ENCODE peak calls at places on chromosomes 7 and 10, in five cellular contexts. One of them, this sample, is unnamed.

GRCh38 chr10:47020491-47020890 is 109.3 kb downstream of the PTPN20 start:
- DNase-seq in WTC11: no peak
- DNase-seq in HCT116: no peak
- DNase-seq in K562: no peak
- DNase-seq in HepG2: no peak
- DNase-seq in this sample: no peak

GRCh38 chr7:32564542-32564941 is 69.3 kb downstream of the AVL9 start:
- DNase-seq in WTC11: no peak
- DNase-seq in HCT116: no peak
- DNase-seq in K562: no peak
- DNase-seq in HepG2: no peak
- DNase-seq in this sample: no peak

GRCh38 chr10:113226404-113226803 is 276.4 kb downstream of the TCF7L2 start:
- DNase-seq in WTC11: no peak
- DNase-seq in HCT116: no peak
- DNase-seq in K562: no peak
- DNase-seq in HepG2: no peak
- DNase-seq in this sample: no peak

GRCh38 chr7:51236470-51237127 is 80.0 kb downstream of the COBL start:
- DNase-seq in WTC11: no peak
- DNase-seq in HCT116: no peak
- DNase-seq in K562: no peak
- DNase-seq in HepG2: no peak
- DNase-seq in this sample: no peak

GRCh38 chr10:103619424-103620356 is 126.2 kb downstream of the NEURL1 start:
- DNase-seq in WTC11: no peak
- DNase-seq in HCT116: no peak
- DNase-seq in K562: peak
- DNase-seq in HepG2: no peak
- DNase-seq in this sample: no peak

GRCh38 chr7:133491319-133491718 is 238.4 kb downstream of the EXOC4 start:
- DNase-seq in WTC11: no peak
- DNase-seq in HCT116: no peak
- DNase-seq in K562: no peak
- DNase-seq in HepG2: no peak
- DNase-seq in this sample: no peak

GRCh38 chr7:66146701-66147100 is 32.1 kb downstream of the CRCP start:
- DNase-seq in WTC11: no peak
- DNase-seq in HCT116: no peak
- DNase-seq in K562: no peak
- DNase-seq in HepG2: no peak
- DNase-seq in this sample: no peak

GRCh38 chr7:46282155-46282554 is 361.1 kb upstream of the IGFBP3 start:
- DNase-seq in WTC11: peak
- DNase-seq in HCT116: no peak
- DNase-seq in K562: no peak
- DNase-seq in HepG2: no peak
- DNase-seq in this sample: no peak

GRCh38 chr10:17430647-17431355 is 23.6 kb downstream of the ST8SIA6 start:
- DNase-seq in WTC11: peak
- DNase-seq in HCT116: peak
- DNase-seq in K562: peak
- DNase-seq in HepG2: peak
- DNase-seq in this sample: peak

GRCh38 chr7:116363637-116364432 is 135.7 kb upstream of the CAV2 start:
- DNase-seq in WTC11: no peak
- DNase-seq in HCT116: no peak
- DNase-seq in K562: no peak
- DNase-seq in HepG2: no peak
- DNase-seq in this sample: no peak

GRCh38 chr10:122140941-122141623 is 130.0 kb upstream of the BTBD16 start:
- DNase-seq in WTC11: no peak
- DNase-seq in HCT116: peak
- DNase-seq in K562: no peak
- DNase-seq in HepG2: peak
- DNase-seq in this sample: no peak

GRCh38 chr10:72066318-72067284 is 21.8 kb downstream of the SPOCK2 start:
- DNase-seq in WTC11: no peak
- DNase-seq in HCT116: no peak
- DNase-seq in K562: no peak
- DNase-seq in HepG2: no peak
- DNase-seq in this sample: no peak

GRCh38 chr7:141410353-141410752 is 140.9 kb upstream of the AGK start:
- DNase-seq in WTC11: no peak
- DNase-seq in HCT116: no peak
- DNase-seq in K562: no peak
- DNase-seq in HepG2: no peak
- DNase-seq in this sample: no peak

GRCh38 chr10:12530017-12530416 is 180.7 kb downstream of the CAMK1D start:
- DNase-seq in WTC11: no peak
- DNase-seq in HCT116: no peak
- DNase-seq in K562: no peak
- DNase-seq in HepG2: no peak
- DNase-seq in this sample: no peak

GRCh38 chr7:39589323-39590111 is 23.3 kb downstream of the YAE1 start:
- DNase-seq in WTC11: peak
- DNase-seq in HCT116: peak
- DNase-seq in K562: peak
- DNase-seq in HepG2: no peak
- DNase-seq in this sample: peak

GRCh38 chr10:108434818-108435217 is 1270.3 kb upstream of the SORCS1 start:
- DNase-seq in WTC11: no peak
- DNase-seq in HCT116: no peak
- DNase-seq in K562: no peak
- DNase-seq in HepG2: no peak
- DNase-seq in this sample: no peak

GRCh38 chr7:15720849-15721471 is 34.5 kb upstream of the MEOX2 start:
- DNase-seq in WTC11: peak
- DNase-seq in HCT116: peak
- DNase-seq in K562: peak
- DNase-seq in HepG2: peak
- DNase-seq in this sample: peak

GRCh38 chr7:42549866-42550485 is 313.0 kb upstream of the GLI3 start:
- DNase-seq in WTC11: no peak
- DNase-seq in HCT116: no peak
- DNase-seq in K562: no peak
- DNase-seq in HepG2: no peak
- DNase-seq in this sample: no peak

GRCh38 chr7:83837683-83838082 is 188.7 kb upstream of the SEMA3E start:
- DNase-seq in WTC11: no peak
- DNase-seq in HCT116: no peak
- DNase-seq in K562: no peak
- DNase-seq in HepG2: no peak
- DNase-seq in this sample: no peak

GRCh38 chr7:39741942-39742623 is 118.7 kb downstream of the RALA start:
- DNase-seq in WTC11: peak
- DNase-seq in HCT116: no peak
- DNase-seq in K562: peak
- DNase-seq in HepG2: no peak
- DNase-seq in this sample: peak

GRCh38 chr10:89332718-89333281 is 5.0 kb downstream of the IFIT3 start:
- DNase-seq in WTC11: no peak
- DNase-seq in HCT116: no peak
- DNase-seq in K562: no peak
- DNase-seq in HepG2: no peak
- DNase-seq in this sample: no peak

DNA sequence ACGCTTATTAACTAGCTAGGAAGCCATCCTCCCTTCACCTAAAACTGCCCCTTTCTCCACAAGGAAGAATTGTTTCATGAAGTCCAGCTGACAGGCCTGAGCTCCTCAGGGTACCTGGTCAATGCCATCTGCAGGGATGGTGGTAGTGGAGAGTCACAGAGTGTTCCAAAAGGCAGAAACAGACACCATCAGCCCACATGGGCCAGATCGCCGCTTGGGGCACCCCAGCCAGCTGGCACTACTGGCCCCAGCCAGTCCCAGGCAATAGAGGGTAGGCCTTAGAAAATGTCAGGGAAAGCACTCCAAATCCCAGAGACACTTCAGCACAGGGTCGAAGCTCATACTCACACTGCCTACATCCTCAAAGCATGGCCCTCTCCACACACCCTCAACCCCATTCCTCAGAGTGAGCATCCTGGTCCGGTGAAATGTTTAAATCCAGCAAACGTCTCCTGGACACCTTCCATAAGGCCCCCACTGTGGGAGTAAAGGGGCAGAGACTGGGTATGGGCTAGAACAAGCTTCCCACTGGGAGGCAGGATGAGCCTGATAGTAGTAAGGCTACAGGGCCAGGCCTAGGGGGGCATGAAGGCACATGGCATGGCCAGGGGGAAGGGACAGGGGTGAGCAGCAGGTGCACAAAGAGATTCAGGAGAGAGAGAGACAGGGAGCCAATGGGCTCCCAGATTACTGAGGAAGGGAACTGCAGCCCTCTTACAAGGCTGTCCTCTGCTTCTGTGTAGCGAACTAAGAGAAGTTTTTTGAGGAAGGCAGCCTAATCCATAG is 1.9 kb downstream of the LRRC20 start:
- DNase-seq in WTC11: no peak
- DNase-seq in HCT116: no peak
- DNase-seq in K562: no peak
- DNase-seq in HepG2: no peak
- DNase-seq in this sample: no peak
- TF ChIP-seq SP1 in WTC11: no peak
- TF ChIP-seq SP1 in HCT116: no peak
- TF ChIP-seq SP1 in K562: no peak
- TF ChIP-seq SP1 in HepG2: no peak
- TF ChIP-seq SP1 in this sample: no peak

GRCh38 chr10:78768041-78768569 is 300.7 kb upstream of the ZMIZ1 start:
- DNase-seq in WTC11: no peak
- DNase-seq in HCT116: no peak
- DNase-seq in K562: no peak
- DNase-seq in HepG2: no peak
- DNase-seq in this sample: no peak

GRCh38 chr10:78763651-78764395 is 304.9 kb upstream of the ZMIZ1 start:
- DNase-seq in WTC11: no peak
- DNase-seq in HCT116: no peak
- DNase-seq in K562: no peak
- DNase-seq in HepG2: no peak
- DNase-seq in this sample: no peak

GRCh38 chr10:78764846-78765430 is 303.8 kb upstream of the ZMIZ1 start:
- DNase-seq in WTC11: no peak
- DNase-seq in HCT116: no peak
- DNase-seq in K562: no peak
- DNase-seq in HepG2: no peak
- DNase-seq in this sample: no peak

GRCh38 chr10:78764436-78764835 is 304.3 kb upstream of the ZMIZ1 start:
- DNase-seq in WTC11: no peak
- DNase-seq in HCT116: no peak
- DNase-seq in K562: no peak
- DNase-seq in HepG2: no peak
- DNase-seq in this sample: no peak

GRCh38 chr10:78765726-78766335 is 302.9 kb upstream of the ZMIZ1 start:
- DNase-seq in WTC11: no peak
- DNase-seq in HCT116: no peak
- DNase-seq in K562: no peak
- DNase-seq in HepG2: no peak
- DNase-seq in this sample: no peak
- TF ChIP-seq SP1 in WTC11: no peak
- TF ChIP-seq SP1 in HCT116: no peak
- TF ChIP-seq SP1 in K562: no peak
- TF ChIP-seq SP1 in HepG2: no peak
- TF ChIP-seq SP1 in this sample: no peak

DNA sequence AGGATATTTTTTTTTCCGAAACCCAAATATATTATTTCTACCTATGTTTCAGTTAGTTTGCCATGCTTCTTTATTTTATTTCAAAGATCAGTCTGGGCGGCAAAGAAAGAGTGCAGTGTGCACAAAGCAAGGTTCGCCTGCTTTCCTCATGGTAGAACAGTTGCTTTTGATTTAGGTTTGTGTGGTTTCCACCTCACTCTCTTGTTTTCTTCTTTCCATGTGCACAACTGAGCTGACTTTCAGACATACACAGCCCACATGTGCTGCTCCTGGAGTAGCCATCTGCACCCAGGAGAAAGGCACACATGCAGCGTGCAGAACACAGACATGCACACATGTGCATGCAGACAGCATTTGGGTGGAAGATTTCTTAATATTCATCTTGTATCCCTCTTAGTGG is 302.1 kb downstream of the FZD1 start:
- DNase-seq in WTC11: no peak
- DNase-seq in HCT116: no peak
- DNase-seq in K562: no peak
- DNase-seq in HepG2: no peak
- DNase-seq in this sample: no peak
- TF ChIP-seq SP1 in WTC11: no peak
- TF ChIP-seq SP1 in HCT116: no peak
- TF ChIP-seq SP1 in K562: no peak
- TF ChIP-seq SP1 in HepG2: no peak
- TF ChIP-seq SP1 in this sample: no peak

GRCh38 chr7:23593706-23594105 is 3.5 kb upstream of the CCDC126 start:
- DNase-seq in WTC11: no peak
- DNase-seq in HCT116: no peak
- DNase-seq in K562: no peak
- DNase-seq in HepG2: no peak
- DNase-seq in this sample: no peak
- TF ChIP-seq SP1 in WTC11: no peak
- TF ChIP-seq SP1 in HCT116: no peak
- TF ChIP-seq SP1 in K562: no peak
- TF ChIP-seq SP1 in HepG2: no peak
- TF ChIP-seq SP1 in this sample: no peak